ENCODE peak calls at places on chromosomes 2 and 18, in nine cellular contexts. U is cardiac muscle cell; H is activated naive CD4-positive, alpha-beta T cell treated with anti-CD3 and anti-CD28 coated beads, Interleukin-2, amount 10 ng/mL, durations not matched to agents 7 days and 5 days; V is T-helper 2 cell; N is GM04504; C is effector memory CD8-positive, alpha-beta T cell; X is cardiac fibroblast; M is epithelial cell of prostate; R is activated T-helper 1 cell treated with anti-CD3 and anti-CD28 coated beads, Interleukin-12 subunit alpha, Interleukin-12 subunit beta, Interleukin-2, Interleukin-4 antibody, amounts not matched to agents 30 ng/mL and 10 ng/mL and 1 ng/mL, durations not matched to agents 14 hours and 24 hours and 36 hours. G is an unnamed sample.

GRCh38 chr2:142914507-142915313 is 37.2 kb downstream of the KYNU start:
- DNase-seq in U (no peak), H (no peak), V (no peak), N (no peak), C (no peak), X (no peak), M (no peak), R (no peak), G (no peak)

GRCh38 chr2:27489118-27489497 is 435 bp downstream of the IFT172 start:
- DNase-seq in U (peak; percentile 39), H (peak; percentile 25), V (no peak), N (no peak), C (no peak), X (peak; percentile 43), M (no peak), R (no peak), G (no peak)

GRCh38 chr18:524496-524895 is 24.0 kb upstream of the COLEC12 start:
- DNase-seq in U (peak; percentile 86), H (no peak), V (no peak), N (peak; percentile 72), C (no peak), X (peak; percentile 88), M (no peak), R (no peak), G (no peak)

GRCh38 chr2:19362094-19362649 is 3.7 kb upstream of the OSR1 start:
- DNase-seq in U (no peak), H (peak; percentile 41), V (no peak), N (no peak), C (no peak), X (peak; percentile 41), M (no peak), R (no peak), G (no peak)

GRCh38 chr2:221478106-221478863 is 93.8 kb downstream of the EPHA4 start:
- DNase-seq in U (no peak), H (no peak), V (no peak), N (no peak), C (no peak), X (no peak), M (no peak), R (no peak), G (no peak)

GRCh38 chr2:126797622-126798275 is 100.9 kb upstream of the TEX51 start:
- DNase-seq in U (no peak), H (no peak), V (no peak), N (no peak), C (no peak), X (no peak), M (no peak), R (no peak), G (no peak)

GRCh38 chr2:182897137-182897536 is 30.7 kb upstream of the FRZB start:
- DNase-seq in U (no peak), H (no peak), V (no peak), N (no peak), C (no peak), X (no peak), M (no peak), R (no peak), G (no peak)

GRCh38 chr2:19579466-19579865 is 221.0 kb upstream of the OSR1 start:
- DNase-seq in U (no peak), H (no peak), V (no peak), N (no peak), C (no peak), X (peak; percentile 10), M (no peak), R (no peak), G (no peak)

GRCh38 chr2:231590614-231591013 is 2.0 kb upstream of the TEX44 start:
- DNase-seq in U (no peak), H (no peak), V (no peak), N (no peak), C (no peak), X (no peak), M (no peak), R (no peak), G (no peak)

GRCh38 chr2:201992960-201993359 is 40.7 kb upstream of the FZD7 start:
- DNase-seq in U (no peak), H (no peak), V (no peak), N (no peak), C (no peak), X (no peak), M (no peak), R (no peak), G (no peak)

GRCh38 chr18:41526046-41526445 is 429.0 kb upstream of the PIK3C3 start:
- DNase-seq in U (no peak), H (no peak), V (no peak), N (no peak), C (no peak), X (no peak), M (no peak), R (no peak), G (no peak)

GRCh38 chr2:162710282-162710891 is 128.2 kb downstream of the KCNH7 start:
- DNase-seq in U (no peak), H (no peak), V (no peak), N (no peak), C (no peak), X (no peak), M (no peak), R (no peak), G (no peak)

GRCh38 chr2:54059504-54059903 is 55.9 kb upstream of the ACYP2 start:
- DNase-seq in U (no peak), H (no peak), V (no peak), N (no peak), C (no peak), X (no peak), M (no peak), R (no peak), G (no peak)

GRCh38 chr18:44700652-44701051 is 20.0 kb downstream of the SETBP1 start:
- DNase-seq in U (peak; percentile 61), H (no peak), V (no peak), N (no peak), C (peak; percentile 40), X (peak; percentile 40), M (no peak), R (no peak), G (no peak)

GRCh38 chr2:135791418-135792190 is 45.4 kb downstream of the LCT start:
- DNase-seq in U (peak; percentile 67), H (no peak), V (no peak), N (no peak), C (no peak), X (peak; percentile 37), M (no peak), R (no peak), G (no peak)

GRCh38 chr18:8785855-8786765 is 80.8 kb downstream of the MTCL1 start:
- DNase-seq in U (no peak), H (peak; percentile 29), V (no peak), N (no peak), C (no peak), X (no peak), M (no peak), R (no peak), G (no peak)

GRCh38 chr2:118148809-118149208 is 60.5 kb downstream of the INSIG2 start:
- DNase-seq in U (peak; percentile 8), H (no peak), V (no peak), N (peak; percentile 36), C (no peak), X (peak; percentile 5), M (no peak), R (no peak), G (no peak)

GRCh38 chr2:119028327-119029174 is 86.6 kb downstream of the MARCO start:
- DNase-seq in U (peak; percentile 43), H (no peak), V (no peak), N (peak; percentile 3), C (no peak), X (peak; percentile 45), M (no peak), R (no peak), G (no peak)

GRCh38 chr18:57801379-57802165 is 1.5 kb downstream of the ATP8B1 start:
- DNase-seq in U (no peak), H (no peak), V (no peak), N (no peak), C (no peak), X (no peak), M (no peak), R (no peak), G (no peak)

GRCh38 chr2:235688511-235689426 is 194.9 kb downstream of the AGAP1 start:
- DNase-seq in U (no peak), H (no peak), V (no peak), N (no peak), C (no peak), X (no peak), M (no peak), R (no peak), G (no peak)

GRCh38 chr2:19989342-19989680 is 594 bp downstream of the WDR35 start:
- DNase-seq in U (no peak), H (no peak), V (no peak), N (no peak), C (no peak), X (no peak), M (no peak), R (no peak), G (no peak)

GRCh38 chr2:151927501-151928221 is 99.4 kb upstream of the ARL5A start:
- DNase-seq in U (no peak), H (no peak), V (no peak), N (no peak), C (no peak), X (no peak), M (no peak), R (no peak), G (no peak)

GRCh38 chr2:239108459-239108858 is 260.6 kb downstream of the TWIST2 start:
- DNase-seq in U (no peak), H (no peak), V (no peak), N (no peak), C (no peak), X (no peak), M (no peak), R (no peak), G (no peak)

GRCh38 chr18:34549367-34549766 is 160.7 kb upstream of the DTNA start:
- DNase-seq in U (no peak), H (no peak), V (no peak), N (no peak), C (no peak), X (no peak), M (no peak), R (no peak), G (no peak)

GRCh38 chr2:240632291-240632670 is 7.0 kb downstream of the GPR35 start:
- DNase-seq in U (no peak), H (peak; percentile 11), V (no peak), N (no peak), C (no peak), X (no peak), M (no peak), R (no peak), G (no peak)

GRCh38 chr18:21191596-21192307 is 50.3 kb upstream of the GREB1L start:
- DNase-seq in U (peak; percentile 74), H (peak; percentile 49), V (no peak), N (peak; percentile 52), C (no peak), X (peak; percentile 66), M (no peak), R (no peak), G (peak; percentile 50)

GRCh38 chr2:231198291-231199173 is at the start of gene ARMC9:
- DNase-seq in U (peak; percentile 69), H (peak; percentile 83), V (peak; percentile 54), N (no peak), C (peak; percentile 58), X (peak; percentile 68), M (no peak), R (peak; percentile 78), G (peak; percentile 86)

G was measured in Right ventricle myocardium superior.